ENCODE peak calls at places on chromosomes 3 and 15, in four cellular contexts. One of them, this sample, is unnamed.

GRCh38 chr15:100275641-100276040 is 66.1 kb downstream of the ADAMTS17 start:
- DNase-seq in activated CD8-positive, alpha-beta memory T cell treated with anti-CD3 and anti-CD28 coated beads for 48 hours: no peak
- DNase-seq in activated T-cell treated with anti-CD3 and anti-CD28 coated beads for 1 hour: no peak
- DNase-seq in effector memory CD4-positive, alpha-beta T cell: no peak
- DNase-seq in this sample: no peak

GRCh38 chr3:194397757-194398312 is 1.2 kb downstream of the GP5 start:
- DNase-seq in effector memory CD4-positive, alpha-beta T cell: no peak
- DNase-seq in activated T-cell treated with anti-CD3 and anti-CD28 coated beads for 1 hour: peak
- DNase-seq in activated CD8-positive, alpha-beta memory T cell treated with anti-CD3 and anti-CD28 coated beads for 48 hours: no peak
- DNase-seq in this sample: peak

GRCh38 chr15:52350423-52350822 is 54.8 kb upstream of the MYO5C start:
- DNase-seq in effector memory CD4-positive, alpha-beta T cell: no peak
- DNase-seq in activated T-cell treated with anti-CD3 and anti-CD28 coated beads for 1 hour: no peak
- DNase-seq in activated CD8-positive, alpha-beta memory T cell treated with anti-CD3 and anti-CD28 coated beads for 48 hours: no peak
- DNase-seq in this sample: no peak

GRCh38 chr3:115839246-115839645 is 215.9 kb downstream of the GAP43 start:
- DNase-seq in effector memory CD4-positive, alpha-beta T cell: no peak
- DNase-seq in activated T-cell treated with anti-CD3 and anti-CD28 coated beads for 1 hour: no peak
- DNase-seq in activated CD8-positive, alpha-beta memory T cell treated with anti-CD3 and anti-CD28 coated beads for 48 hours: no peak
- DNase-seq in this sample: no peak

GRCh38 chr15:62104406-62104805 is 37.6 kb downstream of the C2CD4A start:
- DNase-seq in activated CD8-positive, alpha-beta memory T cell treated with anti-CD3 and anti-CD28 coated beads for 48 hours: no peak
- DNase-seq in effector memory CD4-positive, alpha-beta T cell: no peak
- DNase-seq in activated T-cell treated with anti-CD3 and anti-CD28 coated beads for 1 hour: no peak
- DNase-seq in this sample: no peak

GRCh38 chr3:56593455-56594158 is 36.6 kb downstream of the CCDC66 start:
- DNase-seq in activated CD8-positive, alpha-beta memory T cell treated with anti-CD3 and anti-CD28 coated beads for 48 hours: no peak
- DNase-seq in effector memory CD4-positive, alpha-beta T cell: peak
- DNase-seq in activated T-cell treated with anti-CD3 and anti-CD28 coated beads for 1 hour: peak
- DNase-seq in this sample: no peak

GRCh38 chr3:71873093-71873611 is 88.2 kb upstream of the PROK2 start:
- DNase-seq in activated T-cell treated with anti-CD3 and anti-CD28 coated beads for 1 hour: no peak
- DNase-seq in effector memory CD4-positive, alpha-beta T cell: no peak
- DNase-seq in activated CD8-positive, alpha-beta memory T cell treated with anti-CD3 and anti-CD28 coated beads for 48 hours: no peak
- DNase-seq in this sample: no peak

GRCh38 chr15:69484837-69485236 is 32.2 kb downstream of the RPLP1 start:
- DNase-seq in activated CD8-positive, alpha-beta memory T cell treated with anti-CD3 and anti-CD28 coated beads for 48 hours: no peak
- DNase-seq in effector memory CD4-positive, alpha-beta T cell: no peak
- DNase-seq in activated T-cell treated with anti-CD3 and anti-CD28 coated beads for 1 hour: no peak
- DNase-seq in this sample: no peak

GRCh38 chr15:69906256-69907185 is 191.2 kb downstream of the TLE3 start:
- DNase-seq in activated CD8-positive, alpha-beta memory T cell treated with anti-CD3 and anti-CD28 coated beads for 48 hours: no peak
- DNase-seq in activated T-cell treated with anti-CD3 and anti-CD28 coated beads for 1 hour: no peak
- DNase-seq in effector memory CD4-positive, alpha-beta T cell: no peak
- DNase-seq in this sample: no peak

GRCh38 chr3:172260381-172260780 is 187.9 kb downstream of the GHSR start:
- DNase-seq in effector memory CD4-positive, alpha-beta T cell: no peak
- DNase-seq in activated CD8-positive, alpha-beta memory T cell treated with anti-CD3 and anti-CD28 coated beads for 48 hours: no peak
- DNase-seq in activated T-cell treated with anti-CD3 and anti-CD28 coated beads for 1 hour: no peak
- DNase-seq in this sample: no peak

GRCh38 chr15:87919064-87919463 is 337.5 kb downstream of the NTRK3 start:
- DNase-seq in effector memory CD4-positive, alpha-beta T cell: no peak
- DNase-seq in activated CD8-positive, alpha-beta memory T cell treated with anti-CD3 and anti-CD28 coated beads for 48 hours: no peak
- DNase-seq in activated T-cell treated with anti-CD3 and anti-CD28 coated beads for 1 hour: no peak
- DNase-seq in this sample: no peak

GRCh38 chr15:20645956-20646355 is 104.4 kb upstream of the GOLGA6L6 start:
- DNase-seq in activated CD8-positive, alpha-beta memory T cell treated with anti-CD3 and anti-CD28 coated beads for 48 hours: no peak
- DNase-seq in activated T-cell treated with anti-CD3 and anti-CD28 coated beads for 1 hour: no peak
- DNase-seq in effector memory CD4-positive, alpha-beta T cell: no peak
- DNase-seq in this sample: no peak

GRCh38 chr3:160893207-160893606 is 137.2 kb downstream of the PPM1L start:
- DNase-seq in activated T-cell treated with anti-CD3 and anti-CD28 coated beads for 1 hour: no peak
- DNase-seq in activated CD8-positive, alpha-beta memory T cell treated with anti-CD3 and anti-CD28 coated beads for 48 hours: no peak
- DNase-seq in effector memory CD4-positive, alpha-beta T cell: no peak
- DNase-seq in this sample: no peak

GRCh38 chr15:83248151-83248851 is 36.2 kb downstream of the BNC1 start:
- DNase-seq in effector memory CD4-positive, alpha-beta T cell: no peak
- DNase-seq in activated CD8-positive, alpha-beta memory T cell treated with anti-CD3 and anti-CD28 coated beads for 48 hours: no peak
- DNase-seq in activated T-cell treated with anti-CD3 and anti-CD28 coated beads for 1 hour: no peak
- DNase-seq in this sample: peak

GRCh38 chr15:57283774-57284508 is 92.4 kb upstream of the CGNL1 start:
- DNase-seq in activated T-cell treated with anti-CD3 and anti-CD28 coated beads for 1 hour: no peak
- DNase-seq in effector memory CD4-positive, alpha-beta T cell: no peak
- DNase-seq in activated CD8-positive, alpha-beta memory T cell treated with anti-CD3 and anti-CD28 coated beads for 48 hours: no peak
- DNase-seq in this sample: no peak

GRCh38 chr15:22850055-22850454 is 11.6 kb downstream of the NIPA2 start:
- DNase-seq in activated CD8-positive, alpha-beta memory T cell treated with anti-CD3 and anti-CD28 coated beads for 48 hours: no peak
- DNase-seq in effector memory CD4-positive, alpha-beta T cell: no peak
- DNase-seq in activated T-cell treated with anti-CD3 and anti-CD28 coated beads for 1 hour: no peak
- DNase-seq in this sample: no peak

GRCh38 chr3:80275120-80275519 is 507.3 kb upstream of the ROBO1 start:
- DNase-seq in activated T-cell treated with anti-CD3 and anti-CD28 coated beads for 1 hour: no peak
- DNase-seq in effector memory CD4-positive, alpha-beta T cell: no peak
- DNase-seq in activated CD8-positive, alpha-beta memory T cell treated with anti-CD3 and anti-CD28 coated beads for 48 hours: no peak
- DNase-seq in this sample: no peak

GRCh38 chr15:20357139-20358065 is 184.2 kb downstream of the GOLGA6L6 start:
- DNase-seq in activated T-cell treated with anti-CD3 and anti-CD28 coated beads for 1 hour: no peak
- DNase-seq in effector memory CD4-positive, alpha-beta T cell: no peak
- DNase-seq in activated CD8-positive, alpha-beta memory T cell treated with anti-CD3 and anti-CD28 coated beads for 48 hours: no peak
- DNase-seq in this sample: no peak

GRCh38 chr15:88323468-88323867 is 66.9 kb upstream of the NTRK3 start:
- DNase-seq in effector memory CD4-positive, alpha-beta T cell: no peak
- DNase-seq in activated CD8-positive, alpha-beta memory T cell treated with anti-CD3 and anti-CD28 coated beads for 48 hours: no peak
- DNase-seq in activated T-cell treated with anti-CD3 and anti-CD28 coated beads for 1 hour: no peak
- DNase-seq in this sample: no peak